ENCODE peak calls at places on chromosomes 3 and 15, in seven cellular contexts. X, K, H, V, I, J and Z are unnamed samples.

GRCh38 chr3:140655678-140656077 is 22.2 kb upstream of the TRIM42 start:
- DNase-seq in J (no peak), K (no peak), I (no peak), X (no peak), V (no peak), H (no peak), Z (no peak)

GRCh38 chr3:38038447-38038911 is 529 bp upstream of the DLEC1 start:
- DNase-seq in V (no peak), H (no peak), X (no peak), I (no peak), J (no peak), K (no peak), Z (no peak)

GRCh38 chr15:32687556-32687955 is 30.2 kb upstream of the GREM1 start:
- DNase-seq in X (no peak), J (no peak), I (no peak), V (no peak), H (no peak), K (no peak), Z (no peak)

GRCh38 chr3:140360332-140360731 is 317.5 kb upstream of the TRIM42 start:
- DNase-seq in H (no peak), I (no peak), K (no peak), J (no peak), X (no peak), V (peak), Z (no peak)

GRCh38 chr3:172021165-172021564 is 18.2 kb upstream of the FNDC3B start:
- DNase-seq in K (no peak), J (no peak), I (no peak), X (no peak), V (no peak), H (no peak), Z (no peak)

GRCh38 chr3:61381745-61382392 is 130.6 kb upstream of the FHIT start:
- DNase-seq in V (peak), J (no peak), I (peak), X (no peak), K (no peak), H (peak), Z (peak)

GRCh38 chr15:69664572-69665326 is 212.1 kb downstream of the RPLP1 start:
- DNase-seq in I (no peak), J (no peak), V (no peak), K (no peak), H (no peak), X (no peak), Z (no peak)

GRCh38 chr3:126523745-126524428 is at the start of gene CHST13:
- DNase-seq in X (no peak), I (peak), K (peak), J (no peak), H (no peak), V (peak), Z (peak)

GRCh38 chr3:29373016-29373690 is 92.3 kb downstream of the RBMS3 start:
- DNase-seq in K (no peak), X (no peak), H (no peak), J (no peak), I (no peak), V (no peak), Z (no peak)

GRCh38 chr15:40472171-40472727 is 1.5 kb downstream of the CHST14 start:
- DNase-seq in H (no peak), V (no peak), J (no peak), X (no peak), I (no peak), K (no peak), Z (no peak)

GRCh38 chr15:48641416-48641815 is 4.1 kb downstream of the FBN1 start:
- DNase-seq in H (no peak), K (no peak), J (no peak), X (no peak), V (peak), I (no peak), Z (no peak)

GRCh38 chr3:192514081-192514753 is 213.1 kb downstream of the FGF12 start:
- DNase-seq in J (no peak), X (no peak), K (no peak), V (peak), I (no peak), H (no peak), Z (peak)